ENCODE peak calls at places on chromosome 9, in nine cellular contexts. Q is suprapubic skin; K is adipocyte; Y is AG04450; U is endothelial cell of umbilical vein; S is sigmoid colon; A is brain microvascular endothelial cell; X is cardiac muscle cell; J is effector memory CD4-positive, alpha-beta T cell. G is an unnamed sample.

GRCh38 chr9:120868676-120869359 is 8.2 kb downstream of the PHF19 start:
- DNase-seq in Q (peak; percentile 98), K (peak; percentile 97), Y (peak; percentile 76), U (peak; percentile 86), S (peak; percentile 98), A (peak; percentile 92), X (peak; percentile 98), J (peak; percentile 97), G (peak; percentile 99)

GRCh38 chr9:4684820-4685219 is 5.5 kb downstream of the CDC37L1 start:
- DNase-seq in Q (no peak), K (no peak), Y (no peak), U (no peak), S (no peak), A (no peak), X (no peak), J (no peak), G (no peak)

GRCh38 chr9:81266674-81267073 is 422.7 kb downstream of the TLE1 start:
- DNase-seq in Q (no peak), K (peak; percentile 28), Y (no peak), U (no peak), S (no peak), A (peak; percentile 60), X (peak; percentile 34), J (no peak), G (no peak)

GRCh38 chr9:68705636-68706578 is 867 bp downstream of the PIP5K1B start:
- DNase-seq in Q (no peak), K (no peak), Y (no peak), U (peak; percentile 10), S (peak; percentile 63), A (no peak), X (peak; percentile 12), J (no peak), G (no peak)

GRCh38 chr9:34143116-34143515 is 16.6 kb upstream of the DCAF12 start:
- DNase-seq in Q (no peak), K (no peak), Y (no peak), U (peak; percentile 62), S (no peak), A (no peak), X (no peak), J (no peak), G (no peak)

GRCh38 chr9:95857122-95857521 is 18.4 kb upstream of the ERCC6L2 start:
- DNase-seq in Q (no peak), K (peak; percentile 90), Y (peak; percentile 76), U (peak; percentile 64), S (no peak), A (peak; percentile 68), X (peak; percentile 90), J (no peak), G (peak; percentile 91)

GRCh38 chr9:20112367-20112766 is 323.5 kb upstream of the SLC24A2 start:
- DNase-seq in Q (no peak), K (no peak), Y (no peak), U (no peak), S (no peak), A (no peak), X (no peak), J (no peak), G (no peak)

GRCh38 chr9:128636556-128637530 is 19.8 kb downstream of the DYNC2I2 start:
- DNase-seq in Q (no peak), K (no peak), Y (no peak), U (no peak), S (no peak), A (no peak), X (no peak), J (no peak), G (no peak)

GRCh38 chr9:121827251-121827967 is 176.0 kb downstream of the DAB2IP start:
- DNase-seq in Q (no peak), K (no peak), Y (no peak), U (no peak), S (peak; percentile 42), A (no peak), X (no peak), J (no peak), G (no peak)

GRCh38 chr9:97809666-97810344 is 43.2 kb upstream of the FOXE1 start:
- DNase-seq in Q (no peak), K (no peak), Y (no peak), U (peak; percentile 14), S (no peak), A (no peak), X (no peak), J (no peak), G (no peak)

GRCh38 chr9:133658442-133659431 is 22.6 kb downstream of the DBH start:
- DNase-seq in Q (no peak), K (peak; percentile 59), Y (no peak), U (no peak), S (no peak), A (peak; percentile 11), X (peak; percentile 70), J (no peak), G (no peak)

GRCh38 chr9:18146329-18146728 is 327.6 kb upstream of the ADAMTSL1 start:
- DNase-seq in Q (no peak), K (no peak), Y (no peak), U (no peak), S (no peak), A (no peak), X (no peak), J (no peak), G (no peak)

GRCh38 chr9:70255521-70255920 is 3.3 kb upstream of the SMC5 start:
- DNase-seq in Q (no peak), K (peak; percentile 40), Y (no peak), U (no peak), S (no peak), A (no peak), X (no peak), J (no peak), G (no peak)

GRCh38 chr9:3804148-3804547 is 278.3 kb upstream of the RFX3 start:
- DNase-seq in Q (no peak), K (peak; percentile 66), Y (no peak), U (no peak), S (no peak), A (no peak), X (peak; percentile 26), J (no peak), G (no peak)

GRCh38 chr9:82810902-82811301 is 252.0 kb downstream of the RASEF start:
- DNase-seq in Q (no peak), K (peak; percentile 3), Y (no peak), U (no peak), S (no peak), A (peak; percentile 81), X (peak; percentile 6), J (no peak), G (peak; percentile 43)

GRCh38 chr9:121636411-121636865 is 15.0 kb upstream of the DAB2IP start:
- DNase-seq in Q (no peak), K (peak; percentile 16), Y (no peak), U (peak; percentile 65), S (peak; percentile 83), A (no peak), X (peak; percentile 50), J (no peak), G (no peak)

DNA sequence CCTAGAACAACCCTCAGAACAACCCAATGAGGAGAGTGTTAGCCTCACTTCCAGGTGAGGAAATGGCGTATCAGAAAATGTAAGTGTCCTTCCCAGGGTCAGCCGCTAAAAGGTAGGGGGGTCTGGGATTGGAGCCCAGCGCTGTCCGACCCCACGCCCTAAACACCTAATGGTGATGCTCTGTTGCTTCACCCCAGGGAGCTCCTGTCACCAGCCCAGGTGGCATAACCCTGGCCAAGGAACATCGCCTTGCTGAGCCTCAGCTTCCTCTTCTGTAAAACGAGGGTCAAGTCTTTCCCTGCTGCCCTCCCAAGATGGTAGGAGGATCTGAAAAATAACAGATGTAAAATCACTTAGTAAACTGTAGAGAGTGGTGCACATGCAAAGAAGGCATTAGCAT is 132.5 kb downstream of the PAX5 start:
- DNase-seq in Q (no peak), K (no peak), Y (no peak), U (no peak), S (no peak), A (no peak), X (no peak), J (no peak), G (no peak)
- H3K27me3 ChIP-seq in Q (peaks cover 34% of the 10 kb centered on the region), K (peaks cover 78% of the 10 kb centered on the region), Y (peaks cover 53% of the 10 kb centered on the region), U (peaks cover 16% of the 10 kb centered on the region), S (no peaks in the 10 kb centered on the region), A (peaks cover 51% of the 10 kb centered on the region), X (peaks cover 96% of the 10 kb centered on the region), J (no peaks in the 10 kb centered on the region), G (peaks cover 22% of the 10 kb centered on the region)

GRCh38 chr9:136974834-136975535 is 2.3 kb upstream of the PTGDS start:
- DNase-seq in Q (no peak), K (no peak), Y (no peak), U (no peak), S (no peak), A (no peak), X (no peak), J (no peak), G (no peak)

GRCh38 chr9:136972335-136972734 is 5.0 kb upstream of the PTGDS start:
- DNase-seq in Q (no peak), K (no peak), Y (no peak), U (no peak), S (no peak), A (no peak), X (no peak), J (no peak), G (no peak)

GRCh38 chr9:136973618-136974617 is 3.4 kb upstream of the PTGDS start:
- DNase-seq in Q (no peak), K (no peak), Y (no peak), U (no peak), S (no peak), A (no peak), X (no peak), J (no peak), G (no peak)

GRCh38 chr9:136971746-136972145 is 5.6 kb upstream of the PTGDS start:
- DNase-seq in Q (no peak), K (no peak), Y (no peak), U (no peak), S (no peak), A (no peak), X (no peak), J (no peak), G (no peak)

GRCh38 chr9:136972743-136973142 is 4.6 kb upstream of the PTGDS start:
- DNase-seq in Q (no peak), K (no peak), Y (no peak), U (no peak), S (no peak), A (no peak), X (no peak), J (no peak), G (no peak)
- H3K27me3 ChIP-seq in Q (no peaks in the 10 kb centered on the region), K (no peaks in the 10 kb centered on the region), Y (peaks cover 19% of the 10 kb centered on the region), U (no peaks in the 10 kb centered on the region), S (peaks cover 4% of the 10 kb centered on the region), A (no peaks in the 10 kb centered on the region), X (peaks cover 2% of the 10 kb centered on the region), J (no peaks in the 10 kb centered on the region), G (no peaks in the 10 kb centered on the region)

GRCh38 chr9:126565336-126566128 is 48.2 kb upstream of the LMX1B start:
- DNase-seq in Q (no peak), K (no peak), Y (no peak), U (no peak), S (no peak), A (no peak), X (no peak), J (no peak), G (no peak)
- H3K27me3 ChIP-seq in Q (peaks cover 55% of the 10 kb centered on the region), K (peaks cover 61% of the 10 kb centered on the region), Y (peaks cover 35% of the 10 kb centered on the region), U (peaks cover 4% of the 10 kb centered on the region), S (peaks cover 22% of the 10 kb centered on the region), A (peaks cover 15% of the 10 kb centered on the region), X (peaks cover 59% of the 10 kb centered on the region), J (peaks cover 4% of the 10 kb centered on the region), G (peaks cover 4% of the 10 kb centered on the region)

GRCh38 chr9:136186386-136186785 is 18.5 kb downstream of the LHX3 start:
- DNase-seq in Q (no peak), K (no peak), Y (no peak), U (no peak), S (no peak), A (no peak), X (no peak), J (no peak), G (no peak)
- H3K27me3 ChIP-seq in Q (peaks cover 91% of the 10 kb centered on the region), K (peaks cover 58% of the 10 kb centered on the region), Y (peaks cover 73% of the 10 kb centered on the region), U (peaks cover 11% of the 10 kb centered on the region), S (peaks cover 52% of the 10 kb centered on the region), A (peaks cover 37% of the 10 kb centered on the region), X (peaks cover 25% of the 10 kb centered on the region), J (peaks cover 13% of the 10 kb centered on the region), G (peaks cover 36% of the 10 kb centered on the region)

GRCh38 chr9:132192728-132193127 is 30.9 kb downstream of the NTNG2 start:
- DNase-seq in Q (no peak), K (no peak), Y (peak; percentile 6), U (peak; percentile 47), S (no peak), A (no peak), X (no peak), J (no peak), G (no peak)
- H3K27me3 ChIP-seq in Q (peaks cover 28% of the 10 kb centered on the region), K (peaks cover 50% of the 10 kb centered on the region), Y (peaks cover 21% of the 10 kb centered on the region), U (peaks cover 14% of the 10 kb centered on the region), S (peaks cover 11% of the 10 kb centered on the region), A (peaks cover 8% of the 10 kb centered on the region), X (peaks cover 9% of the 10 kb centered on the region), J (peaks cover 3% of the 10 kb centered on the region), G (peaks cover 12% of the 10 kb centered on the region)

G was measured in RWPE2.